ENCODE peak calls at places on chromosomes 12 and 14, in seven cellular contexts. N is CD8-positive, alpha-beta memory T cell; P is upper lobe of right lung; G is aorta; S is stomach; D is left ventricle myocardium inferior; F is hepatocyte. H is an unnamed sample.

GRCh38 chr12:76422878-76423438 is 74.7 kb upstream of the BBS10 start:
- DNase-seq in N (no peak), P (no peak), G (no peak), S (no peak), D (no peak), F (peak; percentile 15), H (no peak)

GRCh38 chr12:52126050-52126604 is 46.6 kb downstream of the SMIM41 start:
- DNase-seq in N (no peak), P (peak; percentile 39), G (no peak), S (no peak), D (no peak), F (no peak), H (no peak)

GRCh38 chr14:34220921-34221320 is 241.1 kb downstream of the SPTSSA start:
- DNase-seq in N (no peak), P (no peak), G (no peak), S (no peak), D (no peak), F (no peak), H (no peak)

GRCh38 chr12:55683676-55684075 is 24.0 kb downstream of the ITGA7 start:
- DNase-seq in N (no peak), P (peak; percentile 16), G (no peak), S (no peak), D (no peak), F (no peak), H (no peak)

GRCh38 chr14:103891667-103892215 is 36.5 kb upstream of the TDRD9 start:
- DNase-seq in N (no peak), P (no peak), G (no peak), S (no peak), D (no peak), F (no peak), H (no peak)

GRCh38 chr14:79597561-79597960 is 613.7 kb downstream of the DIO2 start:
- DNase-seq in N (no peak), P (no peak), G (no peak), S (no peak), D (no peak), F (no peak), H (no peak)

GRCh38 chr14:90583916-90584605 is 187.2 kb downstream of the CALM1 start:
- DNase-seq in N (no peak), P (no peak), G (no peak), S (no peak), D (no peak), F (no peak), H (no peak)

GRCh38 chr14:35285168-35285990 is 6.8 kb upstream of the PSMA6 start:
- DNase-seq in N (no peak), P (no peak), G (no peak), S (no peak), D (no peak), F (no peak), H (no peak)

GRCh38 chr12:55713721-55714120 is 2.1 kb upstream of the BLOC1S1 start:
- DNase-seq in N (no peak), P (no peak), G (no peak), S (no peak), D (no peak), F (no peak), H (no peak)

GRCh38 chr12:89451876-89452275 is 72.7 kb downstream of the GALNT4 start:
- DNase-seq in N (no peak), P (no peak), G (peak; percentile 58), S (no peak), D (peak; percentile 25), F (peak; percentile 28), H (peak; percentile 64)

GRCh38 chr14:103697601-103698379 is 17.5 kb downstream of the XRCC3 start:
- DNase-seq in N (no peak), P (no peak), G (peak; percentile 49), S (no peak), D (peak; percentile 15), F (no peak), H (no peak)

GRCh38 chr14:68643673-68644072 is 149.2 kb downstream of the ZFP36L1 start:
- DNase-seq in N (no peak), P (peak; percentile 7), G (no peak), S (no peak), D (no peak), F (no peak), H (no peak)

GRCh38 chr12:81450920-81451739 is 308.0 kb downstream of the PPFIA2 start:
- DNase-seq in N (no peak), P (no peak), G (no peak), S (no peak), D (no peak), F (peak; percentile 83), H (peak; percentile 77)

GRCh38 chr12:130967631-130968030 is 13.9 kb downstream of the ADGRD1 start:
- DNase-seq in N (no peak), P (no peak), G (no peak), S (no peak), D (no peak), F (no peak), H (no peak)

GRCh38 chr12:117695956-117696355 is 272.8 kb downstream of the KSR2 start:
- DNase-seq in N (no peak), P (no peak), G (no peak), S (no peak), D (no peak), F (no peak), H (no peak)

GRCh38 chr12:754238-754816 is 1.9 kb downstream of the WNK1 start:
- DNase-seq in N (no peak), P (no peak), G (no peak), S (no peak), D (no peak), F (peak; percentile 11), H (no peak)

GRCh38 chr12:104535383-104535782 is 78.6 kb downstream of the CHST11 start:
- DNase-seq in N (no peak), P (no peak), G (no peak), S (no peak), D (no peak), F (no peak), H (no peak)

GRCh38 chr12:53493610-53494391 is 5.5 kb downstream of the MAP3K12 start:
- DNase-seq in N (no peak), P (peak; percentile 38), G (no peak), S (no peak), D (no peak), F (no peak), H (no peak)

GRCh38 chr14:102805454-102805891 is 28.2 kb downstream of the TRAF3 start:
- DNase-seq in N (no peak), P (no peak), G (no peak), S (no peak), D (no peak), F (no peak), H (no peak)

GRCh38 chr12:63064080-63064479 is 86.9 kb downstream of the AVPR1A start:
- DNase-seq in N (no peak), P (no peak), G (no peak), S (no peak), D (no peak), F (no peak), H (no peak)

GRCh38 chr12:750356-751191 is 1.8 kb upstream of the WNK1 start:
- DNase-seq in N (no peak), P (no peak), G (no peak), S (no peak), D (no peak), F (no peak), H (no peak)

GRCh38 chr14:65957631-65958205 is 528.5 kb upstream of the CCDC196 start:
- DNase-seq in N (no peak), P (no peak), G (no peak), S (no peak), D (no peak), F (no peak), H (peak; percentile 35)
- H3K4me3 ChIP-seq in N (no peak overlapping the region), P (no peak overlapping the region), G (no peak overlapping the region), S (no peak overlapping the region), D (no peak overlapping the region), F (no peak overlapping the region), H (no peak overlapping the region)

DNA sequence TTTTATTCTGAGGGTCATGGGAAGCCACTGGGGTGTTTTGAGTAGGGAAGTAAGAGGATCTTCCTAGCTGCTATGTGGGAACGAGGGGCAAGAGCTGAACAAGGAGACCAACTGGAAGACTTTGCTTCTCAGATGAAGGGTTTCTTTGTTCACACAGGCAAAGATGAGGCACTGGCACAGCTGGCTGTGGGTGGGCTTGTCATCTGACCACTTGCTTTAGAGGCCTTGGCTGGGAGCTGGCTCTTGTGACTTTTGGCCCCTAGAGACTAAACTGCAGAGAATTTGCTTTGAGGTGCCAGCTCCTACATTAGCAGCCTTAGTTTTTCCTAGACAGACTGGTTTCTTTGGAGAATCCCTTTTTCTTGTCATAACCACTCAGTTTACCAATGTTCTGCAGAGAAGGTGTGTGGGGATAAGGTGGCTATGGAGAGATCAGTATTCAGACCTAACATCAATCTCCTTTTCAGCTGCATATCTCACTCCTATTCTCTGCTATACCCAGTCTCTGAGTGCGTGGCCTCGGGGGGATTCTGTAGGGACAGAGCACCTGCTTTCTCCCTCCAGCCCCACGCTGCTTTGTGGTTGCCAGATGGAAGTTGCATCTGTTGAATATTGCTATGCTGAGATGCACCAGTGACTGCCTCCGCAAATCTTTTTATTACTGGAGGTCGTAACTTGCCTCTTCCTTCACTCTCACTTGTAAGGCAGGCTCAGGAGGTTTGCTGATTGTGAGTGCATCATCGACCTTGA is 12.7 kb downstream of the PPP2R5C start:
- DNase-seq in N (no peak), P (no peak), G (no peak), S (no peak), D (no peak), F (no peak), H (no peak)
- H3K4me1 ChIP-seq in N (peaks cover 7% of the 10 kb centered on the region), P (no peaks in the 10 kb centered on the region), G (no peaks in the 10 kb centered on the region), S (peaks cover 8% of the 10 kb centered on the region), D (peaks cover 68% of the 10 kb centered on the region), F (no peaks in the 10 kb centered on the region), H (no peaks in the 10 kb centered on the region)

GRCh38 chr12:112855375-112855774 is 51.4 kb upstream of the OAS1 start:
- DNase-seq in N (no peak), P (no peak), G (no peak), S (no peak), D (no peak), F (no peak), H (no peak)

GRCh38 chr12:112854344-112854743 is 52.4 kb upstream of the OAS1 start:
- DNase-seq in N (no peak), P (no peak), G (no peak), S (no peak), D (no peak), F (no peak), H (no peak)

GRCh38 chr12:112862570-112863137 is 44.1 kb upstream of the OAS1 start:
- DNase-seq in N (no peak), P (no peak), G (no peak), S (no peak), D (no peak), F (no peak), H (no peak)

GRCh38 chr12:112861284-112861683 is 45.5 kb upstream of the OAS1 start:
- DNase-seq in N (no peak), P (no peak), G (no peak), S (no peak), D (no peak), F (no peak), H (no peak)

DNA sequence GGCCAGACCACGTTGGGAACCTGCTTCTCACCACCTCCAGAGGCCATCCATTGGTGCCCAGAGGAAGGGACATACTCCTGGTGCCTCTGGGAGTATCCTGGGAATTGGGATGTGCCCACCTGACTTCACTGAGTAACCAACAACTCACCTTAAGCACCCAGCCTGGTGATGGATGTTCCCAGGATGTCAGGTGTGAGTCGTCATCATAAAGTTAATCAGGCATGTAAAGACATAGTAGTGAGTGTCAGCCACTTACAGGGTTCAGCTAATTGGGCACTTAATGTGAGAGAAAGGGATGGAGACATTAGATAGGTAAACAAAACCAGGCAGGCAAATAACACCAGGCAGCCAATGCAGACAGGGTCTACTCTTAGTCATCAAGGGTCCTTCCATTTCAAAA is 48.0 kb upstream of the OAS1 start:
- DNase-seq in N (no peak), P (no peak), G (no peak), S (no peak), D (no peak), F (no peak), H (no peak)
- H3K27ac ChIP-seq in N (no peak overlapping the region), P (no peak overlapping the region), G (no peak overlapping the region), S (no peak overlapping the region), D (no peak overlapping the region), F (no peak overlapping the region), H (no peak overlapping the region)

GRCh38 chr12:112005419-112006395 is 7.3 kb downstream of the TMEM116 start:
- DNase-seq in N (no peak), P (no peak), G (no peak), S (peak; percentile 67), D (no peak), F (peak; percentile 62), H (no peak)
- H3K4me3 ChIP-seq in N (no peak overlapping the region), P (peak overlapping the region; percentile 33), G (no peak overlapping the region), S (no peak overlapping the region), D (peak overlapping the region; percentile 55), F (no peak overlapping the region), H (no peak overlapping the region)

H was measured in iPS DF 6.9.